ENCODE peak calls at places on chromosomes 11 and 22, in eight cellular contexts. S, D, I, F, A, X, J and W are unnamed samples.

GRCh38 chr11:2142762-2143202 is 3.6 kb upstream of the IGF2 start:
- DNase-seq in S (no peak), D (peak), I (no peak), F (no peak), A (no peak), X (peak), J (no peak), W (no peak)

GRCh38 chr11:6812391-6813005 is 13.0 kb upstream of the OR6A2 start:
- DNase-seq in S (peak), D (no peak), I (no peak), F (no peak), A (peak), X (peak), J (peak), W (peak)

GRCh38 chr11:61814242-61814957 is 2.4 kb downstream of the FADS1 start:
- DNase-seq in S (peak), D (no peak), I (peak), F (no peak), A (no peak), X (no peak), J (peak), W (peak)

GRCh38 chr22:24400726-24401596 is 26.4 kb upstream of the ADORA2A start:
- DNase-seq in S (no peak), D (no peak), I (no peak), F (peak), A (no peak), X (peak), J (no peak), W (no peak)

GRCh38 chr11:118275184-118275583 is 11.1 kb upstream of the MPZL2 start:
- DNase-seq in S (no peak), D (no peak), I (no peak), F (no peak), A (no peak), X (peak), J (no peak), W (no peak)

GRCh38 chr22:39994566-39995345 is at the start of gene FAM83F:
- DNase-seq in S (peak), D (no peak), I (no peak), F (no peak), A (no peak), X (no peak), J (no peak), W (no peak)

GRCh38 chr22:24437820-24438328 is 10.5 kb downstream of the ADORA2A start:
- DNase-seq in S (no peak), D (no peak), I (no peak), F (no peak), A (no peak), X (peak), J (no peak), W (no peak)

GRCh38 chr22:28909375-28909774 is 26.0 kb downstream of the ZNRF3 start:
- DNase-seq in S (no peak), D (peak), I (no peak), F (no peak), A (no peak), X (peak), J (peak), W (no peak)

GRCh38 chr22:30606455-30607299 is at the start of gene TCN2:
- DNase-seq in S (peak), D (no peak), I (peak), F (peak), A (peak), X (peak), J (peak), W (peak)

GRCh38 chr11:63866211-63866610 is 27.3 kb downstream of the MARK2 start:
- DNase-seq in S (no peak), D (peak), I (peak), F (peak), A (no peak), X (peak), J (peak), W (no peak)

GRCh38 chr11:61752117-61752924 is at the start of gene MYRF:
- DNase-seq in S (peak), D (no peak), I (no peak), F (peak), A (peak), X (no peak), J (no peak), W (no peak)

GRCh38 chr22:23222033-23222840 is 41.9 kb downstream of the BCR start:
- DNase-seq in S (no peak), D (no peak), I (no peak), F (no peak), A (no peak), X (no peak), J (no peak), W (no peak)

GRCh38 chr22:42296381-42296853 is 26.0 kb upstream of the TCF20 start:
- DNase-seq in S (no peak), D (no peak), I (no peak), F (no peak), A (no peak), X (no peak), J (no peak), W (peak)

GRCh38 chr11:129190087-129190486 is 2.0 kb downstream of the ARHGAP32 start:
- DNase-seq in S (no peak), D (no peak), I (no peak), F (no peak), A (no peak), X (no peak), J (peak), W (no peak)

GRCh38 chr11:111762981-111763643 is 3.1 kb downstream of the PPP2R1B start:
- DNase-seq in S (no peak), D (no peak), I (no peak), F (no peak), A (no peak), X (peak), J (peak), W (peak)

GRCh38 chr11:65502852-65503603 is 4.2 kb downstream of the MALAT1 start:
- DNase-seq in S (no peak), D (no peak), I (no peak), F (no peak), A (no peak), X (peak), J (peak), W (peak)

GRCh38 chr22:19174106-19175025 is 4.2 kb downstream of the SLC25A1 start:
- DNase-seq in S (no peak), D (no peak), I (no peak), F (peak), A (no peak), X (peak), J (peak), W (no peak)

GRCh38 chr11:35214792-35215193 is 75.8 kb downstream of the CD44 start:
- DNase-seq in S (no peak), D (no peak), I (no peak), F (no peak), A (no peak), X (peak), J (peak), W (no peak)

GRCh38 chr11:122769126-122769780 is 69.0 kb upstream of the CRTAM start:
- DNase-seq in S (no peak), D (no peak), I (no peak), F (no peak), A (no peak), X (peak), J (peak), W (no peak)

GRCh38 chr11:124876818-124877630 is 11.8 kb downstream of the ROBO3 start:
- DNase-seq in S (no peak), D (no peak), I (no peak), F (no peak), A (no peak), X (no peak), J (no peak), W (no peak)

GRCh38 chr11:65862191-65862735 is 2.0 kb downstream of the MUS81 start:
- DNase-seq in S (peak), D (no peak), I (no peak), F (peak), A (no peak), X (no peak), J (no peak), W (no peak)

GRCh38 chr11:43123443-43123842 is 188.4 kb upstream of the API5 start:
- DNase-seq in S (no peak), D (no peak), I (no peak), F (no peak), A (no peak), X (no peak), J (no peak), W (no peak)

GRCh38 chr11:100816823-100817222 is 129.7 kb downstream of the ARHGAP42 start:
- DNase-seq in S (no peak), D (no peak), I (no peak), F (no peak), A (no peak), X (peak), J (peak), W (no peak)